ENCODE peak calls at places on chromosomes 5 and 9, in seven cellular contexts. D is Panc1; N is Kasumi-1; O is stimulated activated CD4-positive, alpha-beta T cell treated with anti-CD3 and anti-CD28 coated beads, Interleukin-1b, Interleukin-23, amount 100 ng/mL, for 24 hours; P is heart right ventricle; F is IMR-90; V is fibroblast of mammary gland. G is an unnamed sample.

GRCh38 chr9:6449086-6449485 is 36.1 kb downstream of the UHRF2 start:
- DNase-seq in D (no peak), N (no peak), O (no peak), P (no peak), F (no peak), V (no peak), G (no peak)

GRCh38 chr9:1042466-1042865 is 7.7 kb upstream of the DMRT2 start:
- DNase-seq in D (no peak), N (no peak), O (no peak), P (no peak), F (no peak), V (no peak), G (no peak)

GRCh38 chr5:110376281-110376916 is 350.1 kb downstream of the TMEM232 start:
- DNase-seq in D (no peak), N (no peak), O (no peak), P (no peak), F (no peak), V (peak), G (no peak)

GRCh38 chr5:1446602-1447343 is 1.5 kb upstream of the SLC6A3 start:
- DNase-seq in D (no peak), N (no peak), O (no peak), P (no peak), F (no peak), V (no peak), G (no peak)

GRCh38 chr9:90035471-90035870 is 430.7 kb downstream of the GADD45G start:
- DNase-seq in D (no peak), N (no peak), O (no peak), P (no peak), F (no peak), V (no peak), G (no peak)

GRCh38 chr9:96048116-96048953 is 172.8 kb downstream of the ERCC6L2 start:
- DNase-seq in D (no peak), N (no peak), O (no peak), P (no peak), F (no peak), V (no peak), G (no peak)

GRCh38 chr9:75147638-75148037 is 59.3 kb downstream of the OSTF1 start:
- DNase-seq in D (no peak), N (peak), O (no peak), P (no peak), F (peak), V (no peak), G (no peak)

GRCh38 chr5:14440598-14441401 is 140.8 kb upstream of the OTULINL start:
- DNase-seq in D (no peak), N (no peak), O (no peak), P (peak), F (peak), V (peak), G (no peak)

GRCh38 chr9:87502446-87503232 is 5.0 kb downstream of the DAPK1 start:
- DNase-seq in D (no peak), N (peak), O (no peak), P (no peak), F (no peak), V (no peak), G (no peak)

GRCh38 chr5:42586625-42587024 is 163.4 kb downstream of the GHR start:
- DNase-seq in D (no peak), N (no peak), O (no peak), P (peak), F (no peak), V (peak), G (no peak)

GRCh38 chr5:132065351-132065937 is 5.0 kb downstream of the IL3 start:
- DNase-seq in D (no peak), N (peak), O (peak), P (peak), F (peak), V (peak), G (peak)

GRCh38 chr9:83041771-83042170 is 21.2 kb downstream of the RASEF start:
- DNase-seq in D (no peak), N (no peak), O (no peak), P (no peak), F (peak), V (no peak), G (no peak)

G was measured in D721Med.